ENCODE peak calls at places on chromosomes 6 and 20, in five cellular contexts. O, J, K, H and L are unnamed samples.
A peak's percentile ranks its signal among the peaks of the same experiment; 100 is the strongest.

GRCh38 chr6:80523029-80523428 is 416.6 kb downstream of the BCKDHB start:
- DNase-seq in O (no peak), J (peak; percentile 87), K (no peak), H (no peak), L (no peak)

GRCh38 chr6:46186583-46186982 is 15.8 kb upstream of the ENPP5 start:
- DNase-seq in O (no peak), J (peak; percentile 6), K (no peak), H (peak; percentile 69), L (no peak)

GRCh38 chr6:109693128-109693527 is 2.0 kb downstream of the FIG4 start:
- DNase-seq in O (no peak), J (no peak), K (no peak), H (no peak), L (no peak)

GRCh38 chr20:764255-764654 is 4.0 kb downstream of the SLC52A3 start:
- DNase-seq in O (no peak), J (no peak), K (no peak), H (no peak), L (no peak)

GRCh38 chr20:2131366-2131765 is 29.7 kb downstream of the STK35 start:
- DNase-seq in O (no peak), J (peak; percentile 66), K (no peak), H (no peak), L (no peak)

GRCh38 chr6:26019261-26019845 is 56.8 kb downstream of the TRIM38 start:
- DNase-seq in O (no peak), J (no peak), K (no peak), H (no peak), L (no peak)

GRCh38 chr6:133131621-133132020 is 109.5 kb upstream of the EYA4 start:
- DNase-seq in O (no peak), J (no peak), K (no peak), H (no peak), L (no peak)

GRCh38 chr20:59608871-59609270 is 4.5 kb downstream of the PHACTR3 start:
- DNase-seq in O (no peak), J (no peak), K (no peak), H (no peak), L (no peak)

GRCh38 chr6:149248688-149249369 is 68.7 kb upstream of the TAB2 start:
- DNase-seq in O (no peak), J (no peak), K (no peak), H (no peak), L (peak; percentile 35)

GRCh38 chr6:128370072-128370471 is 150.3 kb downstream of the PTPRK start:
- DNase-seq in O (peak; percentile 4), J (peak; percentile 70), K (no peak), H (no peak), L (no peak)

GRCh38 chr20:49445176-49445575 is 37.3 kb downstream of the KCNB1 start:
- DNase-seq in O (peak; percentile 24), J (peak; percentile 28), K (no peak), H (no peak), L (peak; percentile 42)

GRCh38 chr6:163589401-163589800 is 174.9 kb downstream of the QKI start:
- DNase-seq in O (no peak), J (no peak), K (no peak), H (no peak), L (no peak)

GRCh38 chr6:29628419-29629281 is 4.3 kb downstream of the GABBR1 start:
- DNase-seq in O (no peak), J (peak; percentile 62), K (peak; percentile 74), H (no peak), L (peak; percentile 86)

GRCh38 chr6:74867286-74867685 is 338.6 kb downstream of the COL12A1 start:
- DNase-seq in O (no peak), J (no peak), K (no peak), H (no peak), L (no peak)

GRCh38 chr6:158837684-158838625 is 18.8 kb upstream of the EZR start:
- DNase-seq in O (no peak), J (peak; percentile 40), K (no peak), H (no peak), L (no peak)

GRCh38 chr6:128507337-128508310 is 12.8 kb downstream of the PTPRK start:
- DNase-seq in O (no peak), J (peak; percentile 52), K (no peak), H (peak; percentile 72), L (no peak)

GRCh38 chr6:145310116-145310515 is 425.2 kb downstream of the EPM2A start:
- DNase-seq in O (no peak), J (no peak), K (no peak), H (no peak), L (no peak)

GRCh38 chr6:108966855-108967755 is 118.9 kb downstream of the ARMC2 start:
- DNase-seq in O (no peak), J (peak; percentile 39), K (peak; percentile 26), H (no peak), L (peak; percentile 56)

GRCh38 chr20:60804918-60805631 is 447.0 kb upstream of the CDH4 start:
- DNase-seq in O (no peak), J (no peak), K (no peak), H (no peak), L (no peak)

GRCh38 chr6:18389479-18389878 is 2.3 kb downstream of the RNF144B start:
- DNase-seq in O (no peak), J (peak; percentile 74), K (no peak), H (no peak), L (no peak)

GRCh38 chr6:45722876-45723275 is 292.8 kb downstream of the CLIC5 start:
- DNase-seq in O (no peak), J (no peak), K (no peak), H (peak; percentile 48), L (no peak)

GRCh38 chr6:6803180-6803978 is 214.9 kb downstream of the LY86 start:
- DNase-seq in O (no peak), J (no peak), K (no peak), H (peak; percentile 27), L (peak; percentile 83)

GRCh38 chr6:57265755-57266221 is 43.7 kb upstream of the RAB23 start:
- DNase-seq in O (no peak), J (peak; percentile 65), K (no peak), H (no peak), L (no peak)

GRCh38 chr6:16804515-16805161 is 43.4 kb upstream of the ATXN1 start:
- DNase-seq in O (no peak), J (no peak), K (no peak), H (no peak), L (no peak)

GRCh38 chr6:77383026-77383425 is 80.3 kb downstream of the HTR1B start:
- DNase-seq in O (no peak), J (no peak), K (no peak), H (no peak), L (no peak)

GRCh38 chr20:3768342-3769130 is 983 bp upstream of the ADISSP start:
- DNase-seq in O (no peak), J (peak; percentile 69), K (peak; percentile 69), H (peak; percentile 73), L (peak; percentile 60)

GRCh38 chr6:81909981-81910910 is 157.8 kb upstream of the TENT5A start:
- DNase-seq in O (no peak), J (no peak), K (no peak), H (no peak), L (no peak)

GRCh38 chr6:79031821-79032590 is 46.0 kb downstream of the PHIP start:
- DNase-seq in O (no peak), J (peak; percentile 67), K (no peak), H (no peak), L (no peak)

GRCh38 chr20:32249030-32249738 is 28.3 kb upstream of the KIF3B start:
- DNase-seq in O (no peak), J (no peak), K (no peak), H (no peak), L (no peak)

GRCh38 chr6:168962886-168963285 is 290.8 kb downstream of the THBS2 start:
- DNase-seq in O (no peak), J (peak; percentile 40), K (no peak), H (no peak), L (no peak)

GRCh38 chr20:6559791-6560190 is 207.7 kb upstream of the BMP2 start:
- DNase-seq in O (no peak), J (no peak), K (no peak), H (no peak), L (no peak)

GRCh38 chr20:63099426-63100267 is 92.9 kb upstream of the BHLHE23 start:
- DNase-seq in O (no peak), J (no peak), K (no peak), H (no peak), L (no peak)

GRCh38 chr6:157679605-157680580 is 143.2 kb upstream of the SNX9 start:
- DNase-seq in O (no peak), J (no peak), K (no peak), H (no peak), L (no peak)

GRCh38 chr6:114941078-114941477 is 598.3 kb upstream of the HS3ST5 start:
- DNase-seq in O (no peak), J (no peak), K (no peak), H (no peak), L (no peak)

GRCh38 chr20:48661575-48662473 is 166.0 kb downstream of the PREX1 start:
- DNase-seq in O (no peak), J (no peak), K (no peak), H (no peak), L (no peak)

GRCh38 chr20:45948742-45949541 is 14.5 kb downstream of the PCIF1 start:
- DNase-seq in O (no peak), J (no peak), K (no peak), H (no peak), L (no peak)

GRCh38 chr6:1322206-1322605 is 10.3 kb downstream of the FOXQ1 start:
- DNase-seq in O (no peak), J (no peak), K (no peak), H (no peak), L (no peak)

GRCh38 chr20:32582659-32583580 is 2.2 kb downstream of the NOL4L start:
- DNase-seq in O (no peak), J (no peak), K (peak; percentile 65), H (no peak), L (no peak)